ENCODE peak calls at places on chromosome 19, in six cellular contexts. C, Y, L, O, N and V are unnamed samples.

GRCh38 chr19:30881281-30881680 is 468.0 kb downstream of the TSHZ3 start:
- DNase-seq in C (no peak), Y (no peak), L (peak; percentile 5), O (no peak), N (no peak), V (no peak)

GRCh38 chr19:10516671-10517286 is 468 bp downstream of the S1PR5 start:
- DNase-seq in C (no peak), Y (no peak), L (no peak), O (no peak), N (no peak), V (no peak)

GRCh38 chr19:50061650-50062049 is 35.8 kb downstream of the ZNF473 start:
- DNase-seq in C (no peak), Y (no peak), L (no peak), O (no peak), N (no peak), V (no peak)

GRCh38 chr19:16442386-16443276 is 29.1 kb downstream of the EPS15L1 start:
- DNase-seq in C (no peak), Y (no peak), L (no peak), O (no peak), N (no peak), V (no peak)

GRCh38 chr19:16134510-16134909 is 9.0 kb upstream of the HSH2D start:
- DNase-seq in C (no peak), Y (no peak), L (no peak), O (no peak), N (no peak), V (no peak)

GRCh38 chr19:49689133-49690072 is at the start of gene ADM5:
- DNase-seq in C (peak; percentile 61), Y (peak; percentile 58), L (peak; percentile 82), O (peak; percentile 93), N (peak; percentile 61), V (peak; percentile 78)

GRCh38 chr19:34391813-34392212 is 12.4 kb upstream of the PDCD2L start:
- DNase-seq in C (no peak), Y (no peak), L (no peak), O (no peak), N (no peak), V (no peak)

GRCh38 chr19:11539495-11540365 is 1.1 kb downstream of the CNN1 start:
- DNase-seq in C (peak; percentile 77), Y (no peak), L (no peak), O (peak; percentile 73), N (peak; percentile 41), V (peak; percentile 40)

GRCh38 chr19:18762125-18763023 is 28.7 kb downstream of the COMP start:
- DNase-seq in C (peak; percentile 61), Y (no peak), L (no peak), O (no peak), N (no peak), V (peak; percentile 15)

GRCh38 chr19:46271488-46272197 is 25.2 kb upstream of the HIF3A start:
- DNase-seq in C (no peak), Y (peak; percentile 37), L (no peak), O (no peak), N (no peak), V (no peak)

GRCh38 chr19:54364775-54365257 is at the start of gene LAIR1:
- DNase-seq in C (no peak), Y (peak; percentile 78), L (no peak), O (no peak), N (no peak), V (no peak)

GRCh38 chr19:48353682-48354081 is 10.1 kb downstream of the TMEM143 start:
- DNase-seq in C (no peak), Y (no peak), L (no peak), O (no peak), N (no peak), V (no peak)

GRCh38 chr19:16527971-16528521 is 14.2 kb downstream of the CHERP start:
- DNase-seq in C (no peak), Y (peak; percentile 62), L (peak; percentile 56), O (peak; percentile 85), N (peak; percentile 24), V (peak; percentile 63)

GRCh38 chr19:23904406-23904805 is 10.3 kb upstream of the ZNF726 start:
- DNase-seq in C (no peak), Y (no peak), L (no peak), O (no peak), N (no peak), V (no peak)

GRCh38 chr19:50384685-50385535 is 763 bp downstream of the POLD1 start:
- DNase-seq in C (no peak), Y (peak; percentile 26), L (no peak), O (no peak), N (no peak), V (no peak)

GRCh38 chr19:39237200-39238184 is 7.3 kb downstream of the IFNL3 start:
- DNase-seq in C (no peak), Y (peak; percentile 65), L (peak; percentile 71), O (peak; percentile 62), N (peak; percentile 26), V (no peak)

GRCh38 chr19:17380426-17381138 is 3.4 kb upstream of the PLVAP start:
- DNase-seq in C (no peak), Y (no peak), L (no peak), O (no peak), N (no peak), V (no peak)

GRCh38 chr19:362683-363082 is 18.1 kb upstream of the MIER2 start:
- DNase-seq in C (peak; percentile 1), Y (no peak), L (no peak), O (peak; percentile 31), N (no peak), V (no peak)

GRCh38 chr19:33721735-33722297 is 74.9 kb upstream of the KCTD15 start:
- DNase-seq in C (no peak), Y (no peak), L (no peak), O (no peak), N (no peak), V (no peak)

GRCh38 chr19:49823472-49823871 is 5.4 kb downstream of the MED25 start:
- DNase-seq in C (no peak), Y (no peak), L (no peak), O (no peak), N (no peak), V (no peak)

GRCh38 chr19:52237771-52238400 is 31.5 kb upstream of the ZNF766 start:
- DNase-seq in C (peak; percentile 66), Y (peak; percentile 68), L (peak; percentile 55), O (peak; percentile 84), N (peak; percentile 59), V (peak; percentile 66)

GRCh38 chr19:8611391-8611883 is 922 bp upstream of the ADAMTS10 start:
- DNase-seq in C (peak; percentile 54), Y (peak; percentile 51), L (no peak), O (peak; percentile 57), N (no peak), V (no peak)

GRCh38 chr19:49331616-49332055 is 3.6 kb upstream of the CD37 start:
- DNase-seq in C (no peak), Y (peak; percentile 80), L (peak; percentile 71), O (peak; percentile 82), N (no peak), V (no peak)

GRCh38 chr19:33301011-33301899 is 1.1 kb downstream of the CEBPA start:
- DNase-seq in C (no peak), Y (no peak), L (no peak), O (peak; percentile 73), N (peak; percentile 50), V (peak; percentile 52)

GRCh38 chr19:44745386-44745831 is 3.1 kb upstream of the BCL3 start:
- DNase-seq in C (peak; percentile 86), Y (no peak), L (peak; percentile 62), O (peak; percentile 69), N (no peak), V (no peak)

GRCh38 chr19:50722248-50723013 is 733 bp upstream of the CLEC11A start:
- DNase-seq in C (no peak), Y (no peak), L (no peak), O (no peak), N (peak; percentile 47), V (no peak)

GRCh38 chr19:44657211-44657921 is 13.7 kb downstream of the PVR start:
- DNase-seq in C (peak; percentile 70), Y (peak; percentile 85), L (peak; percentile 86), O (peak; percentile 94), N (peak; percentile 82), V (peak; percentile 88)

GRCh38 chr19:17706750-17707181 is 12.5 kb upstream of the MAP1S start:
- DNase-seq in C (no peak), Y (no peak), L (peak; percentile 97), O (peak; percentile 95), N (peak; percentile 57), V (peak; percentile 83)

GRCh38 chr19:23381114-23381513 is 14.2 kb downstream of the ZNF91 start:
- DNase-seq in C (no peak), Y (no peak), L (no peak), O (no peak), N (no peak), V (no peak)

DNA sequence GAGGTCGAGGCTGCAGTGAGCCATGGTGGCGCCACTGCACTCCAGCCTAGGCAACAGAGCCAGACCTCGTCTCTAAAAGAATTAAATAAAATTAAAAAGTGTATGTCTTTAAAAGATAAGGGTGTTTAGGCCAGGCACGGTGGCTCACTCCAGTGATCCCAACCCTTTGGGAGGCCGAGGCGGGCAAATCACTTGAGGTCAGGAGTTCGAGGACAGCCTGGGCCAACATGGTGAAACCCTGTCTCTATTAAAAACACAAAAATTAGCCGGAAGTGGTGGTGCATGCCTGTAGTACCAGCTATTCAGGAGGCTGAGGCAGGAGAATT is 7.5 kb upstream of the SDHAF1 start:
- DNase-seq in C (no peak), Y (no peak), L (no peak), O (no peak), N (no peak), V (no peak)
- TF ChIP-seq CTCF in C (no peak), Y (no peak), L (peak; percentile 25), O (peak; percentile 41), N (no peak), V (no peak)

DNA sequence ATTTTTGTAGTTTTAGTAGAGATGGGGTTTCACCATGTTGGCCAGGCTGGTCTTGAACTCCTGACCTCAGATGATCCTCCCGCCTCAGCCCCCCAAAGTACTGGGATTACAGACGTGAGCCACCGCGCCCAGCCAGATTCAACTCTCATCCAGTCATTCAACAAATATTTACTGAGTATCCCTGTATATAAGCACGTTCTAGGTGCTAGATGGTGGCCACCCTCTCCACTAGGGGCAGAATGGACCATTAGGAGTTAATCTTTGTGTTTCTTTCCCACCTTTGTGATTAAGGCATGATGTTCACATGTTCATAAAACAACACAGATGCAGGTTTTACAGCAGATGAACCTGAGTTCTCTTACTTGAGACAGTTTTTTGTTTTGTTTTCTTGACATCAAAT is 7.3 kb downstream of the SHKBP1 start:
- DNase-seq in C (no peak), Y (no peak), L (no peak), O (no peak), N (no peak), V (no peak)
- TF ChIP-seq CTCF in C (no peak), Y (peak; percentile 17), L (peak; percentile 58), O (peak; percentile 69), N (peak; percentile 20), V (peak; percentile 26)

GRCh38 chr19:5567360-5567970 is at the start of gene TINCR:
- DNase-seq in C (no peak), Y (no peak), L (peak; percentile 71), O (peak; percentile 88), N (peak; percentile 70), V (peak; percentile 73)
- TF ChIP-seq CTCF in C (no peak), Y (peak; percentile 33), L (peak; percentile 60), O (peak; percentile 73), N (peak; percentile 26), V (peak; percentile 23)

DNA sequence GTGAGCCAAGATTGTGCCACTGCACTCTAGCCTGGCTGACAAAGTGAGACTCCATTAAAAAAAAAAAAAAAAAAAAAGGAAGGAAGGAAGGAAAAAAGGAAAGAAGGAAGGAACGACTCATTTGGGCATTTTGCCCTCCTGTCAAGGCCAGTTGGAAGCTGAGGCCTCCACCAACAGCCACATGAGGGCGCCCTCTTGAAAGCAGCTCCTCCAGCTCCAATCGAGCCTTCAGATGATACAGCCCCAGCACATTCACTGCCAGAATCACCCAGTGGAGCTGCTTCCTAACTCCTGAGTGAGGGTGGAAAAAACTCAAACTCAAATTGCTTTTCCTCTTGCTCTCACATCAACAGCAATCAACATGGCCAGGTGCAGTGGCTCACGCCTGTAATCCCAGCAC is 40.9 kb downstream of the GNG7 start:
- DNase-seq in C (no peak), Y (peak; percentile 60), L (no peak), O (peak; percentile 71), N (no peak), V (no peak)
- TF ChIP-seq CTCF in C (no peak), Y (no peak), L (peak; percentile 58), O (peak; percentile 56), N (no peak), V (no peak)